ENCODE peak calls at places on chromosomes 2 and 18, in four cellular contexts. E, H, K and T are unnamed samples.

GRCh38 chr2:26410764-26411243 is 9.1 kb downstream of the DRC1 start:
- DNase-seq in E (no peak), K (no peak), H (peak), T (no peak)

GRCh38 chr2:147297820-147298219 is 547.0 kb upstream of the ACVR2A start:
- DNase-seq in H (no peak), E (no peak), K (peak), T (no peak)

GRCh38 chr2:173667415-173667814 is 297.8 kb downstream of the SP3 start:
- DNase-seq in E (no peak), K (no peak), H (no peak), T (no peak)

GRCh38 chr2:20094955-20095354 is 43.5 kb upstream of the LAPTM4A start:
- DNase-seq in H (no peak), K (no peak), E (no peak), T (no peak)

GRCh38 chr2:184040230-184040629 is 558.1 kb upstream of the ZNF804A start:
- DNase-seq in H (no peak), E (no peak), K (no peak), T (no peak)

GRCh38 chr2:12169060-12169406 is 422.6 kb downstream of the LPIN1 start:
- DNase-seq in H (peak), K (no peak), E (no peak), T (peak)

GRCh38 chr2:171999125-171999524 is 628 bp upstream of the METAP1D start:
- DNase-seq in E (no peak), K (no peak), H (no peak), T (no peak)

GRCh38 chr2:7190587-7191320 is 273.5 kb downstream of the RNF144A start:
- DNase-seq in H (no peak), K (no peak), E (no peak), T (no peak)

GRCh38 chr2:79511320-79511951 is 1.4 kb upstream of the CTNNA2 start:
- DNase-seq in K (no peak), E (peak), H (peak), T (peak)

GRCh38 chr2:176562359-176563043 is 293.3 kb downstream of the MTX2 start:
- DNase-seq in H (no peak), K (no peak), E (no peak), T (peak)

GRCh38 chr18:43720036-43720435 is 442.7 kb upstream of the SYT4 start:
- DNase-seq in K (no peak), E (no peak), H (no peak), T (no peak)

GRCh38 chr18:73842795-73843394 is 304.7 kb downstream of the FBXO15 start:
- DNase-seq in H (peak), K (peak), E (peak), T (peak)

GRCh38 chr18:73852789-73853188 is 294.8 kb downstream of the FBXO15 start:
- DNase-seq in H (no peak), K (no peak), E (no peak), T (no peak)

GRCh38 chr18:73850782-73851181 is 296.9 kb downstream of the FBXO15 start:
- DNase-seq in E (no peak), K (no peak), H (no peak), T (no peak)

DNA sequence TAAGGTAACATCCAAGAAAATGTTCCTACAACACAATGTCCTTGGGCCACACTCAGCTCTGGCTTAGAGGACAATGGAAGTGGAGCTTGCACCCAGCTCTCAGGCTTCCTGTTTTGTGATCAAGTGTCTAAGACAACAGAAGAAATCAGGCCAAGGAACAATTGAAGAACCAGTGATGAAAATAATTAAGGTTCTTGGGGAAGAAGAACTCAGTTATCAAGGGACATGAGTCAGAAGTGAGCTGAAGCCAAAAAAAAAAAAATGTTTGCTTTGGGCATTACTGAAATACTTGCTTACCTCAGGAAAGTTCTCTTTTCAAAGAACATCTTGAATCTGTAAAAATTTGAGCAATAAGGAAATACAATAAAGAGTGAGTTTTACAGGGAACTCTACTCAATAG is 299.0 kb downstream of the FBXO15 start:
- DNase-seq in E (no peak), K (no peak), H (no peak), T (peak)
- TF ChIP-seq CHD1 in E (no peak), K (no peak), H (no peak), T (no peak)

DNA sequence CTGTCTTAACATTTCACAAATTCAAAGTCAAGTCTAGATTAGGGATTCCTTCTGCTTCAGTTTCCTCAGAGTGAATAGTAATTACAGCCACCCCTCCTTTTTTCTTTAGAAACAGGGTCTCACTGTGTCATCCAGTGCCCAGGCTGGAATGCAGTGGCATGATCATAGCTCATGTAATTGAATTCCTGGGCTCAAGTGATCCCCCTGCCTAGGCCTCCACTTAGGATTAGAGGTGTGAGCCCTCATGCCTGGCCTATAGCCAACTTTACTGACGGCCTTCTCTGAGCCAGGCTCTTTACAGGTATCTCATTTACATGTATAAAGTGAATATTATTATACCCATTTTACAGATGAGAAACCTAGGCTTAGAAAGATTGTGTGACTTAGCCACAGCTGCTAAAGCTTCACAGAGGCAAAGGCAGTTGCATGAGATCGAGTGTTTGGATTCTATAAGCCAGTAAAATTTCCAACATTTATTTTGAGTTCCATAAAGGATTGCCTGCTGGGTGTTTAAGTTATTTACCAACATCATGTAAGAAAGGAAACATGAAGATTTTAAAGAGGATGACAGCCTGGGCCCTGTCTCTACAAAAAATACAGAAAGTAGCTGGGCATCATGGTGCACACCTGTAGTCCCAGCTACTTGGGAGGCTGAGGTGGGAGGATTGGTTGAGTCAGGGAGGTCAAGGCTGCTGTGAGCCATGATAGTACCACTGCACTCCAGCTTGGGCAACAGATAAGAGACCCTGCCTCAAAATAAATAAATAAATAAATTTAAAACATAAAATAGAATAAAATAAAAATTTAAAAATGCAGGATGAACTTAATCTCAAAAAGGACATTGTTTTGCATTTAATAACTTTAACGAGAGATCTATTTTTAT is 1.8 kb downstream of the ENOSF1 start:
- DNase-seq in K (no peak), H (no peak), E (peak), T (no peak)
- H3K9ac ChIP-seq in K (peak), H (peak), E (no peak), T (no peak)

DNA sequence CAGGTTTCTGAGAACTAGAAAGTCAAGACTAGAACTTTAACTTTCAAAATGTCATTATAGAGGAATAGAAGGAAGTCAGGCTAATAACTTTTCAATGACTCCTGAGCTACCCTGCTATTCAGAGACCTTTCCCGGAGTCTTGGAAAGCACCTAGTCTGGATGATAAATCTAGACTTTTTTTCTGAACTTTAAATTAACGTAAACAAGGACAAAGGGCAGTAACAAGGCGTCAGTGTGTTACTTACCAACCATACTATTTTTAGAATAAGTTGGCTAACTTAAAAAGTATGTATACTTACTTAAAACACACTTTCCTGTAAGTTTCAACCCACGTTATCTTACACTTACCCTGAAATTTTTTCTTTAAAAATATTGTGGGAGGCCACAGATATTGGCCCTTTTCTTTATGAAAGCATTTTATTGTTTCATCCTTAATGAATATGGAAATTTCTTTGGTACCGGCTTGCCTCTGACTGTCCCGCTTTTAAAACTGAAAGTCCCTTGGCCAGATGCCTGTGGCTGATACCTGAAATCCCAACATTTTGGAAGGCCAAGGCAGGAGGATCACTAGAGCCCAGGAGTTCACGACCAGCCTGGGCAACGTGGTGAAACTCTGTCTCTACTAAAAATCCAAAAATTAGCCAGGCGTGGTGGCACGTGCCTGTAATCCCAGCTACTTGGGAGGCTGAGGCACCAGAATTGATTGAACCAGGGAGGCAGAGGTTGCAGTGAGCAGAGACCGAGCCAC is 9.7 kb downstream of the PMAIP1 start:
- DNase-seq in E (no peak), K (no peak), H (no peak), T (peak)
- H3K4me2 ChIP-seq in E (no peak), K (peak), H (no peak), T (peak)

DNA sequence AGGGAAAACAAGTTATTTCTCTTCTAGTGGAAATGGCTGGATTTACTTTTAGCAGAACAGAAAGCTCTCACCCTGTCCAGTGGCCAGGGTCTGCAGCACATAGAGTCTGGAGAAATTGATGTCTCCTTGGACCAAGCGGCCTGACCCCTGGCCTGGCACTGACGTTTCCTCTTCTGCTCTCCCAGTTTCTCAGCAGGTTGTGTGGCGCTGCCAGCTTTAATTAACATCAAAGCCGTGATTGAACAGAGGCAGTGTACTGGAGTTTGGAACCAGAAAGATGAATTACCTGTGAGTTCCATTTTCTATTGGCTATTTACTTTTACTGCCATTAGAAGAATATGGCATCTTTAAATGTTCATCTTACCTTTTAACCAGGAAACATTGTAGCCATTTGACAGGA is 20.9 kb downstream of the CD8A start:
- DNase-seq in E (no peak), K (no peak), H (no peak), T (no peak)
- TF ChIP-seq CHD1 in E (no peak), K (no peak), H (no peak), T (no peak)

DNA sequence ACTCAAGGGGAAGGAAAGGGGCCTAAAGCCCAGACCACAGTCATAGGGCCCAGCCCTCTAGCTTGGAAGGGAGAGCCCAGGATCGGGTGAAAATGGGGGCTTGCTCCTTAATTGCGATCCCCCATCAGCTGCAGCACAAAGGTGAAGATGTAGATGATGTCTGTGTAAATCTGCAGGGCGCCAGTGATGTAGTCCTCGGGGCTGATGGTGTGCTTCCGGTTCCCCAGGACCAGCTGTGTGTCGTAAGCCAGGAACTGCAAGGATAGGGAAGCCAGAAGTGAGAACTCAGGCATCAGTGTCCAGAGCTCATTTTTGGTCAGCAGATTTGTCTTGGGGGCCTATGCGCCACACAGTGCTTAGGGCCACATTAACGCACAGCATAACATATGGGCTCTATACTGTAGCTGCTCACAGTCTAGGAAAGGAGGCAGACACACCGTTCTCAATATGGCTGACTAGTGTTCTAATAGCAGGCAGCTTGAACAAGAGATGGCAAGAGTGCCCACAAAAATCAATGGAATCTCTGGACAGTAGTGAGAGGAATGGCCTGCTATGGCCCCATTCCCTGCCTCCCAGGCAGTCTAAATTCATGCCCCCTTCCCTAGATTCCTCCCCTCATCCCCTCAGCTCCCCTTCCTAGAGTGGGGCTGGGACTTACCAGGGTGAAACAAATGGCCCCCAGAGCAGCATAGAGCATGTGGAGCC is 5.2 kb downstream of the PNKD start:
- DNase-seq in K (no peak), E (no peak), H (no peak), T (no peak)
- H3K9ac ChIP-seq in K (no peak), E (no peak), H (no peak), T (no peak)

GRCh38 chr2:39529836-39530235 is 92.8 kb upstream of the MAP4K3 start:
- DNase-seq in E (no peak), K (no peak), H (no peak), T (no peak)
- H3K4me2 ChIP-seq in E (no peak), K (no peak), H (no peak), T (no peak)

GRCh38 chr18:76405280-76405679 is 89.8 kb downstream of the ZNF516 start:
- DNase-seq in H (no peak), E (no peak), K (no peak), T (no peak)
- TF ChIP-seq CHD1 in H (no peak), E (no peak), K (no peak), T (no peak)

GRCh38 chr2:10973766-10974165 is 62.0 kb downstream of the KCNF1 start:
- DNase-seq in H (no peak), E (no peak), K (no peak), T (no peak)
- H3K9ac ChIP-seq in H (no peak), E (no peak), K (no peak), T (no peak)

GRCh38 chr18:35477974-35478373 is 19.8 kb downstream of the INO80C start:
- DNase-seq in E (no peak), H (no peak), K (no peak), T (no peak)

GRCh38 chr18:35481960-35482366 is 15.8 kb downstream of the INO80C start:
- DNase-seq in H (no peak), E (no peak), K (no peak), T (peak)

GRCh38 chr18:35479911-35480586 is 17.7 kb downstream of the INO80C start:
- DNase-seq in H (no peak), K (no peak), E (no peak), T (no peak)

GRCh38 chr18:35477497-35477896 is 20.3 kb downstream of the INO80C start:
- DNase-seq in E (no peak), H (no peak), K (no peak), T (no peak)

DNA sequence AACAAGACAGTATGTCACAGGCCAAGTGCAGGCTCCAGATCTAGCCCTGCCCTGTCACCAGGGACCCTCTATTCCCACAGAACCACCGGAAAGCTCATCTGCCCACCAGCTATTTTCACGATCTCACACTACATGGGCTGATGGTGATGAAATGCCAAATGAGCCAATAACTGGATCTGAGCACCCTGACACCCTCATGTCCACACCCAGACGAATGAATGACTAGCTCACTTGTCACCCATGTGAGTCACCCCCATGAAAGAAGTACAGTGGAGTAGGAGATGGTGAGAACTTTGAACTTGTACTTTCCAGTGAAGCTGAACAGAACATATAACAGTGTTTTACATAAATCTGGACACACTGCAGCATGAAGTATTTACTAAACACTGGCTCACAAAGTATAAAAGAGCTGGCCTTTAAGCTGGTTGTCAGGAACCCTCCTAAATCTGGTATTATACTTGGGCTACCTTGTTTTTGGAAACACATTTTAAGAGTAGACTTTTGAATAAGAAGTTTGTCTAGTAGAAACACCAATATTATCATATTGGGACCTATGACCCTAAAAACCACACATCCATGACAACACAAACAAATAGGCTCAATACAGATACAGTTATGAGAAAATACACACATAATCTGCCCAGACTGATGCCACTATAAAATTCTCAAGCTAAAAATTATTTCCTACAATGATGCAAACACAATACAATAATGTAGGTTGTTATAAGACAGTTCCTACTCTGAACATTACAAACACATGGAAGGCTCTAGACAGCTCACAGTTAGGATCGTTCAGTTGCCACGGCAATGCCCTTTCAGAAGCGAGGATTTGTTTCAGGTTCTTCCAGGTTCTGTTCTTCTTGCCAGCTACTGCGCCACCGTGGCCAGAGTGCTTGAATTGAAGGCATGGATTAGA is 19.0 kb downstream of the INO80C start:
- DNase-seq in H (peak), K (no peak), E (no peak), T (peak)
- H3K4me2 ChIP-seq in H (no peak), K (no peak), E (no peak), T (no peak)

GRCh38 chr18:34803877-34804276 is 93.8 kb downstream of the DTNA start:
- DNase-seq in E (no peak), K (no peak), H (no peak), T (no peak)
- TF ChIP-seq CHD1 in E (no peak), K (no peak), H (no peak), T (no peak)